ENCODE peak calls at places on chromosomes 12 and 14, in six cellular contexts. One of them, this sample, is unnamed. For H3K9me3, the result is how much of the 10 kb centered on the place peaks cover.

GRCh38 chr12:113880993-113881392 is 85.1 kb downstream of the RBM19 start:
- DNase-seq in cardiac muscle cell: no peak
- DNase-seq in ascending aorta: no peak
- DNase-seq in right lobe of liver: no peak
- DNase-seq in body of pancreas: no peak
- DNase-seq in A549: no peak
- DNase-seq in this sample: no peak

GRCh38 chr14:76995279-76996035 is 33.1 kb downstream of the IRF2BPL start:
- DNase-seq in cardiac muscle cell: no peak
- DNase-seq in A549: no peak
- DNase-seq in body of pancreas: peak
- DNase-seq in ascending aorta: no peak
- DNase-seq in right lobe of liver: no peak
- DNase-seq in this sample: no peak

GRCh38 chr12:108190529-108190928 is 61.4 kb downstream of the WSCD2 start:
- DNase-seq in body of pancreas: no peak
- DNase-seq in A549: no peak
- DNase-seq in cardiac muscle cell: peak
- DNase-seq in ascending aorta: no peak
- DNase-seq in right lobe of liver: no peak
- DNase-seq in this sample: no peak

GRCh38 chr14:21894003-21894897 is 220.6 kb upstream of the OR4E1 start:
- DNase-seq in right lobe of liver: no peak
- DNase-seq in body of pancreas: peak
- DNase-seq in cardiac muscle cell: peak
- DNase-seq in A549: peak
- DNase-seq in ascending aorta: no peak
- DNase-seq in this sample: peak

GRCh38 chr14:103675957-103676356 is 39.3 kb downstream of the XRCC3 start:
- DNase-seq in right lobe of liver: no peak
- DNase-seq in cardiac muscle cell: no peak
- DNase-seq in A549: no peak
- DNase-seq in ascending aorta: no peak
- DNase-seq in body of pancreas: no peak
- DNase-seq in this sample: no peak

GRCh38 chr12:128823916-128824839 is at the start of gene SLC15A4:
- DNase-seq in right lobe of liver: peak
- DNase-seq in ascending aorta: peak
- DNase-seq in A549: peak
- DNase-seq in body of pancreas: peak
- DNase-seq in cardiac muscle cell: peak
- DNase-seq in this sample: peak

GRCh38 chr14:52845079-52845478 is 53.7 kb upstream of the GNPNAT1 start:
- DNase-seq in body of pancreas: no peak
- DNase-seq in cardiac muscle cell: no peak
- DNase-seq in A549: no peak
- DNase-seq in ascending aorta: no peak
- DNase-seq in right lobe of liver: no peak
- DNase-seq in this sample: no peak

GRCh38 chr12:58584885-58585284 is 335.4 kb downstream of the LRIG3 start:
- DNase-seq in cardiac muscle cell: no peak
- DNase-seq in right lobe of liver: no peak
- DNase-seq in A549: no peak
- DNase-seq in body of pancreas: no peak
- DNase-seq in ascending aorta: no peak
- DNase-seq in this sample: no peak

GRCh38 chr12:122994140-122994675 is 13.7 kb downstream of the ARL6IP4 start:
- DNase-seq in right lobe of liver: peak
- DNase-seq in cardiac muscle cell: no peak
- DNase-seq in body of pancreas: no peak
- DNase-seq in ascending aorta: no peak
- DNase-seq in A549: no peak
- DNase-seq in this sample: no peak

DNA sequence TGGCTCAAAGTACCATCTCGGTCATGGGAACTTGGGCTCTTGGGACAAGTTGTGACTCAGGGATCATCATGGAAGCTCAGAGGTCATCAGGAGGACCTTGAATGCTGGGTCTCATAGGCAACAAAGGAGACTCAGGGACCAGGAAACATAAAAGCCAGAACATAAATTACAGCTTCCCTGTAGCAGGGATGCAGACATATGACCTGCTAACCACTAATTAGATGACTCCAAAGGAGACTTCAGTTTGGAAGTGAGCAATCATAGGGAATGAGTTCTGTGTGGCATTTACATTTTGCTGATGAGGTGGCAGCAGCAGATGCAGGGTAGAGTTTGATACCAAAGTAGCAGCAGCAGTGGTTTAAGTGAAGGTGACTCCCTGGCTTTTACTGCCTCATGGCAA is 97.7 kb upstream of the SCAF11 start:
- DNase-seq in body of pancreas: no peak
- DNase-seq in cardiac muscle cell: no peak
- DNase-seq in right lobe of liver: no peak
- DNase-seq in A549: no peak
- DNase-seq in ascending aorta: no peak
- DNase-seq in this sample: no peak
- H3K9me3 ChIP-seq in body of pancreas: under half
- H3K9me3 ChIP-seq in cardiac muscle cell: under half
- H3K9me3 ChIP-seq in right lobe of liver: under half
- H3K9me3 ChIP-seq in A549: under half
- H3K9me3 ChIP-seq in ascending aorta: under half
- H3K9me3 ChIP-seq in this sample: under half

GRCh38 chr12:34342048-34342447 is 319.8 kb downstream of the ALG10 start:
- DNase-seq in right lobe of liver: no peak
- DNase-seq in cardiac muscle cell: no peak
- DNase-seq in body of pancreas: no peak
- DNase-seq in ascending aorta: no peak
- DNase-seq in A549: no peak
- DNase-seq in this sample: no peak

GRCh38 chr12:34339922-34340321 is 317.6 kb downstream of the ALG10 start:
- DNase-seq in cardiac muscle cell: no peak
- DNase-seq in ascending aorta: no peak
- DNase-seq in body of pancreas: no peak
- DNase-seq in A549: no peak
- DNase-seq in right lobe of liver: no peak
- DNase-seq in this sample: no peak

GRCh38 chr12:34341362-34341733 is 319.1 kb downstream of the ALG10 start:
- DNase-seq in ascending aorta: no peak
- DNase-seq in cardiac muscle cell: no peak
- DNase-seq in right lobe of liver: no peak
- DNase-seq in A549: no peak
- DNase-seq in body of pancreas: no peak
- DNase-seq in this sample: no peak

GRCh38 chr12:34338751-34339150 is 316.5 kb downstream of the ALG10 start:
- DNase-seq in body of pancreas: no peak
- DNase-seq in cardiac muscle cell: no peak
- DNase-seq in right lobe of liver: no peak
- DNase-seq in ascending aorta: no peak
- DNase-seq in A549: no peak
- DNase-seq in this sample: no peak

DNA sequence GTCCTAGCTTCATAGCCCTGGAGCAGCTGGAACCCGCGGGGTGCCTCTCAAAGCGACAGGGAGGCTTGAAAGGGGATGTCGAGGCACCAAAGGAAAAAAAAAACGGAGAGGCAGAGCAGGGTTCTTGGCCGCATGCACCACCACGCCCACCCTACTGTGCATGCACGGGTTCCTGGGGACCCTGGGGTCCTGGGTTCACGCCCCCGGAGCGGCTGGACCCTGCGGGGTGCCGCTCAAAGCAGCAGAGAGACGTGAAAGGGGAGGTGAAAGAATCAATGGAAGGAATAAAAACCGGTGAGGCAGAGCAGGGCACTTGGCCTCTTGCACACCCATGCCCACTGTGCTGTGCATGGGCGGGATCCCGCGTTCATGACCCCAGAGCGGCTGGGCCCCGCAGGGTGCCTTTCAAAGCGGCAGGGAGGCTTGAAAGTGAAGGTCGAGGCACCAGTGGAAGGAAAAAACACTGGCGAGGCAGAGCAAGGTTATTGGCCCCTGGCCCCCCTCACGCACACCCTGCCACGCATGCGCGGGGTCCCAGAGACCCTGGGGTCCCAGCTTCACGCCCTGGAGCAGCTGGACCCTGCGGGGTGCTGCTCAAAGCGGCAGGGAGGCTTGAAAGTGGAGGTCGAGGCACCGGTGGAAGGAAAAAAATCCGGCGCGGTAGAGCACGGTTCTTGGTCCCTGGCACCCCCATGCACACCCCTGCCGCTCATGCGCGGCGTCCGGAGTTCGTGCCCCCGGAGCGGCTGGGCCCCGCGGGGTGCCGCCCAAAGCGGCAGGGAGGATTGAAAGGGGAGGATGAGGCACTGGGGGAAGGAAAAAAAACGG is 318.5 kb downstream of the ALG10 start:
- DNase-seq in A549: no peak
- DNase-seq in ascending aorta: no peak
- DNase-seq in body of pancreas: no peak
- DNase-seq in cardiac muscle cell: no peak
- DNase-seq in right lobe of liver: no peak
- DNase-seq in this sample: no peak
- H3K9me3 ChIP-seq in A549: under half
- H3K9me3 ChIP-seq in ascending aorta: under half
- H3K9me3 ChIP-seq in body of pancreas: under half
- H3K9me3 ChIP-seq in cardiac muscle cell: under half
- H3K9me3 ChIP-seq in right lobe of liver: under half
- H3K9me3 ChIP-seq in this sample: under half

GRCh38 chr12:132923356-132923909 is 32.7 kb downstream of the ZNF605 start:
- DNase-seq in body of pancreas: no peak
- DNase-seq in ascending aorta: no peak
- DNase-seq in A549: no peak
- DNase-seq in cardiac muscle cell: no peak
- DNase-seq in right lobe of liver: no peak
- DNase-seq in this sample: no peak

GRCh38 chr12:132922676-132923075 is 33.4 kb downstream of the ZNF605 start:
- DNase-seq in ascending aorta: no peak
- DNase-seq in body of pancreas: no peak
- DNase-seq in A549: no peak
- DNase-seq in cardiac muscle cell: no peak
- DNase-seq in right lobe of liver: no peak
- DNase-seq in this sample: no peak

GRCh38 chr12:132918680-132919079 is 31.3 kb upstream of the CHFR start:
- DNase-seq in cardiac muscle cell: no peak
- DNase-seq in right lobe of liver: no peak
- DNase-seq in A549: no peak
- DNase-seq in ascending aorta: no peak
- DNase-seq in body of pancreas: no peak
- DNase-seq in this sample: no peak

GRCh38 chr12:132924356-132924755 is 31.8 kb downstream of the ZNF605 start:
- DNase-seq in body of pancreas: no peak
- DNase-seq in cardiac muscle cell: no peak
- DNase-seq in A549: no peak
- DNase-seq in ascending aorta: no peak
- DNase-seq in right lobe of liver: no peak
- DNase-seq in this sample: no peak

GRCh38 chr12:132921685-132922084 is 34.3 kb upstream of the CHFR start:
- DNase-seq in body of pancreas: no peak
- DNase-seq in ascending aorta: no peak
- DNase-seq in right lobe of liver: no peak
- DNase-seq in cardiac muscle cell: no peak
- DNase-seq in A549: no peak
- DNase-seq in this sample: no peak
- H3K9me3 ChIP-seq in body of pancreas: under half
- H3K9me3 ChIP-seq in ascending aorta: half or more
- H3K9me3 ChIP-seq in right lobe of liver: under half
- H3K9me3 ChIP-seq in cardiac muscle cell: under half
- H3K9me3 ChIP-seq in A549: half or more
- H3K9me3 ChIP-seq in this sample: half or more

GRCh38 chr12:16130359-16130758 is 147.1 kb downstream of the SLC15A5 start:
- DNase-seq in A549: no peak
- DNase-seq in cardiac muscle cell: no peak
- DNase-seq in body of pancreas: no peak
- DNase-seq in ascending aorta: no peak
- DNase-seq in right lobe of liver: no peak
- DNase-seq in this sample: no peak
- H3K9me3 ChIP-seq in A549: under half
- H3K9me3 ChIP-seq in cardiac muscle cell: under half
- H3K9me3 ChIP-seq in body of pancreas: under half
- H3K9me3 ChIP-seq in ascending aorta: under half
- H3K9me3 ChIP-seq in right lobe of liver: under half
- H3K9me3 ChIP-seq in this sample: under half

This sample was measured in PC-9.